ENCODE peak calls at places on chromosomes 12 and 14, in seven cellular contexts. W is lung, M is aorta, L is A549, I is ovary, K is adrenal gland, J is K562. D is an unnamed sample.

GRCh38 chr14:104732355-104732804 is 8.4 kb downstream of the ADSS1 start:
- DNase-seq in J (no peak), I (no peak), L (peak; percentile 89), K (peak; percentile 79), W (peak; percentile 68), M (peak; percentile 92), D (peak; percentile 93)

GRCh38 chr12:57037264-57037663 is 12.7 kb downstream of the MYO1A start:
- DNase-seq in W (no peak), J (no peak), M (no peak), K (no peak), I (no peak), L (no peak), D (no peak)

GRCh38 chr14:50953497-50953896 is 9.2 kb upstream of the PYGL start:
- DNase-seq in W (no peak), J (no peak), I (no peak), M (no peak), K (no peak), L (no peak), D (no peak)

GRCh38 chr14:36091096-36091495 is 85.4 kb downstream of the PTCSC3 start:
- DNase-seq in J (no peak), I (no peak), L (peak; percentile 96), K (peak; percentile 54), M (no peak), W (peak; percentile 55), D (no peak)

GRCh38 chr12:1328385-1328784 is 266.0 kb downstream of the FBXL14 start:
- DNase-seq in J (no peak), L (no peak), M (no peak), W (no peak), I (no peak), K (peak; percentile 72), D (peak; percentile 32)

GRCh38 chr14:33692762-33693161 is 258.1 kb downstream of the EGLN3 start:
- DNase-seq in K (no peak), L (no peak), J (no peak), I (no peak), W (no peak), M (no peak), D (no peak)

GRCh38 chr14:24150993-24151392 is 3.7 kb downstream of the RNF31 start:
- DNase-seq in J (no peak), K (no peak), I (no peak), L (no peak), M (no peak), W (no peak), D (no peak)

GRCh38 chr14:106185837-106186233 is 659.5 kb downstream of the TMEM121 start:
- DNase-seq in K (no peak), L (no peak), W (no peak), I (no peak), J (no peak), M (no peak), D (peak; percentile 32)

GRCh38 chr12:117538032-117538690 is 176.7 kb upstream of the NOS1 start:
- DNase-seq in K (no peak), I (no peak), L (peak; percentile 12), W (no peak), M (no peak), J (no peak), D (no peak)

GRCh38 chr12:47403681-47404080 is 302.1 kb downstream of the RPAP3 start:
- DNase-seq in K (no peak), M (no peak), I (no peak), L (no peak), J (no peak), W (no peak), D (no peak)

GRCh38 chr12:85092814-85093370 is 56.7 kb downstream of the LRRIQ1 start:
- DNase-seq in J (no peak), M (no peak), I (no peak), L (no peak), W (no peak), K (no peak), D (no peak)

GRCh38 chr14:36503771-36504741 is 16.0 kb downstream of the NKX2-1 start:
- DNase-seq in I (no peak), M (no peak), L (no peak), K (no peak), W (no peak), J (no peak), D (no peak)

GRCh38 chr12:27592548-27592947 is 68.5 kb downstream of the PPFIBP1 start:
- DNase-seq in K (peak; percentile 84), J (no peak), M (peak; percentile 76), W (no peak), I (no peak), L (peak; percentile 72), D (no peak)

GRCh38 chr14:61749867-61750266 is 12.4 kb upstream of the SNAPC1 start:
- DNase-seq in I (no peak), W (no peak), L (peak; percentile 65), K (no peak), J (peak; percentile 8), M (no peak), D (peak; percentile 71)

GRCh38 chr12:47377414-47378221 is 297.9 kb upstream of the AMIGO2 start:
- DNase-seq in K (peak; percentile 99), J (peak; percentile 16), L (peak; percentile 99), W (peak; percentile 67), I (peak; percentile 99), M (peak; percentile 99), D (peak; percentile 76)

GRCh38 chr12:59404109-59404650 is 191.6 kb upstream of the SLC16A7 start:
- DNase-seq in I (no peak), L (no peak), M (no peak), J (no peak), W (no peak), K (no peak), D (no peak)

DNA sequence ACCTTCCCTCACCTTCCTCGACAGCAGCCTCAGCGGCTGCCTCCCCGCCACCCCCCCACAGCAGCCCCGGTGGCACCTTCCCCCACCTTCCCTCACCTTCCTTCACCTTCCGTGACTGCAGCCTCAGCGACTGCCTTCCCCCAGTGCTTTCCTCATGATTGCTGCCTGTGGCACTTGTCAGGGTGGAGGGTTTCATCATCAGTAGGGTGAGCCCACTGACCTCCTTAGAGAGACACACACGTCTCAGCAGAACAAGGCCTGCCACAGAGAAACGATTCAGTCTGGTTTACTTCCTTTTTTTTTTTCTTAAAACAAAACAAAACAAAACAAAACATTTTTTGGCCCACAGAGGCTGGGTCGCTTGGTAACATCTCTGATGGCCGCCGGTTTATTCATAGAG is 75.0 kb downstream of the EP400 start:
- DNase-seq in L (no peak), J (no peak), M (no peak), W (no peak), K (no peak), I (no peak), D (no peak)
- H3K27ac ChIP-seq in L (no peak overlapping the region), J (no peak overlapping the region), M (no peak overlapping the region), W (no peak overlapping the region), K (no peak overlapping the region), I (no peak overlapping the region), D (no peak overlapping the region)

GRCh38 chr14:76673261-76673660 is 88.0 kb upstream of the VASH1 start:
- DNase-seq in L (no peak), W (no peak), K (no peak), M (no peak), I (no peak), J (no peak), D (no peak)
- H3K27ac ChIP-seq in L (no peak overlapping the region), W (no peak overlapping the region), K (no peak overlapping the region), M (no peak overlapping the region), I (no peak overlapping the region), J (no peak overlapping the region), D (no peak overlapping the region)

GRCh38 chr12:6468283-6468575 is 2.2 kb downstream of the VAMP1 start:
- DNase-seq in J (no peak), K (no peak), M (no peak), I (no peak), W (no peak), L (no peak), D (no peak)

GRCh38 chr12:6465467-6466183 is 4.9 kb downstream of the VAMP1 start:
- DNase-seq in M (no peak), K (peak; percentile 78), J (peak; percentile 39), W (peak; percentile 61), L (peak; percentile 84), I (peak; percentile 31), D (peak; percentile 77)

GRCh38 chr12:6463858-6464257 is 6.6 kb downstream of the VAMP1 start:
- DNase-seq in J (no peak), I (no peak), M (peak; percentile 32), K (no peak), W (no peak), L (no peak), D (no peak)

GRCh38 chr12:6464531-6464930 is 5.9 kb downstream of the VAMP1 start:
- DNase-seq in K (no peak), L (no peak), W (no peak), J (no peak), M (peak; percentile 69), I (no peak), D (no peak)

GRCh38 chr12:6466184-6466573 is 4.3 kb downstream of the VAMP1 start:
- DNase-seq in M (no peak), K (no peak), J (no peak), L (no peak), W (no peak), I (no peak), D (no peak)
- H3K27ac ChIP-seq in M (no peak overlapping the region), K (no peak overlapping the region), J (no peak overlapping the region), L (no peak overlapping the region), W (no peak overlapping the region), I (no peak overlapping the region), D (no peak overlapping the region)

GRCh38 chr12:65845751-65846537 is 21.7 kb downstream of the HMGA2 start:
- DNase-seq in I (no peak), J (no peak), K (no peak), L (no peak), M (no peak), W (no peak), D (no peak)

GRCh38 chr12:65838330-65838976 is 14.2 kb downstream of the HMGA2 start:
- DNase-seq in M (no peak), K (no peak), L (no peak), I (no peak), W (no peak), J (no peak), D (no peak)

GRCh38 chr12:65839027-65839426 is 14.7 kb downstream of the HMGA2 start:
- DNase-seq in J (no peak), K (no peak), M (no peak), L (no peak), I (no peak), W (no peak), D (no peak)

GRCh38 chr12:65836419-65837197 is 12.3 kb downstream of the HMGA2 start:
- DNase-seq in L (no peak), J (no peak), W (no peak), M (no peak), K (no peak), I (no peak), D (no peak)

DNA sequence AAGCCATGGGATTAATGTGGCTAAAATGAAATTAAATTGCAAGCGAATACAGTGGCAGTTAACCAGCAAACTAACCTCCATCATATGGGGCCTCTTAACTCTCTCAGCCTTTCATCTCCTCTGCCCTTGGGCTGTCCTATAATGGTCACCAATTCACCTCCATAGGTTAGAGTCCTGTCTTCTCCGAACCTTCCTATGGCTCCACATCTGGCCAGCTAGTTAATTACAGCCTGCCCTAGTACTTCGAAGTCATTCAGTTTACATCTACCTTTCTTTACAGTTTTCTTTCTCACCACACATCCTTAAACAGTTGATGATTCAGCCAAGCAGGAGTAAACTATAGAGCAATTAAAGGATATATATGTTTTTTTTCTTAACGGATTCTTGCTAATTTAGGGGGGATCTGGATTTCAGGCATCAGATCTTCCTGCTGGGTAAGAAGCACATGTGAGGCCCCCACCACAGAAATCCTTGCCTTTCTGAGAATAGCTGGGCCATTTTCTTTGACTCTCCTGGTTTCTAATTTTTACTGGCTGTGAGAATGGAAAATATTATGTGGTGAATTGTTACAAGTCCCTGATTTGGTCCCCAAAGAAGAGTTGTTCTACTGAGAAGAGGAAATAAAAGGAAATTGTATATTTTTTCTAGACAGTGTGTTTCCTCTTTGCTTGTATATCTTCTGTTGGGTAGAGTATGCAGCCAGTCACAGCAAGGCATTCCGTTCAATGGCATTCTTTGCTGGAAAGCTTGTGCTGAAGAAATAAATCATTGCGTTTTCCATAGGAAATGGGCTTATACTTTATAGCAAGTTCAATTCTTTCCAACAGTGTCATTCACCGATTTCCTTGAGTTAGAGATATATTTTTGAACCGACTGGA is 16.7 kb downstream of the HMGA2 start:
- DNase-seq in W (no peak), L (no peak), K (no peak), M (no peak), J (no peak), I (no peak), D (no peak)
- H3K27ac ChIP-seq in W (no peak overlapping the region), L (no peak overlapping the region), K (no peak overlapping the region), M (no peak overlapping the region), J (no peak overlapping the region), I (no peak overlapping the region), D (no peak overlapping the region)

D was measured in colonic mucosa.